ENCODE peak calls at places on chromosomes 6 and 20, in nine cellular contexts. H, Z, W, N, K, P, Q, J and M are unnamed samples. For H3K36me3, the result is how much of the 10 kb centered on the place peaks cover.

GRCh38 chr6:18362058-18362561 is 25.0 kb upstream of the RNF144B start:
- DNase-seq in H (no peak), Z (no peak), W (peak), N (no peak), K (no peak), P (no peak), Q (no peak), J (no peak), M (peak)

GRCh38 chr20:60172306-60172984 is 214.2 kb downstream of the CDH26 start:
- DNase-seq in H (no peak), Z (no peak), W (no peak), N (no peak), K (no peak), P (no peak), Q (no peak), J (no peak), M (no peak)

GRCh38 chr6:137978252-137978896 is 111.3 kb downstream of the TNFAIP3 start:
- DNase-seq in H (peak), Z (no peak), W (no peak), N (no peak), K (no peak), P (no peak), Q (no peak), J (peak), M (peak)

GRCh38 chr20:24879875-24880274 is 69.2 kb upstream of the CST7 start:
- DNase-seq in H (no peak), Z (no peak), W (no peak), N (no peak), K (no peak), P (no peak), Q (no peak), J (no peak), M (no peak)

GRCh38 chr6:21733311-21733710 is 139.8 kb downstream of the SOX4 start:
- DNase-seq in H (no peak), Z (no peak), W (peak), N (no peak), K (no peak), P (no peak), Q (no peak), J (no peak), M (no peak)

GRCh38 chr6:112180095-112180820 is 74.1 kb downstream of the LAMA4 start:
- DNase-seq in H (peak), Z (peak), W (peak), N (no peak), K (no peak), P (no peak), Q (peak), J (peak), M (peak)

GRCh38 chr20:20710847-20711315 is 1.6 kb downstream of the RALGAPA2 start:
- DNase-seq in H (peak), Z (no peak), W (no peak), N (no peak), K (peak), P (peak), Q (no peak), J (no peak), M (peak)

GRCh38 chr6:143676437-143677045 is 1.2 kb upstream of the PHACTR2 start:
- DNase-seq in H (no peak), Z (no peak), W (no peak), N (no peak), K (no peak), P (no peak), Q (peak), J (no peak), M (no peak)

GRCh38 chr6:85033547-85033946 is 269.1 kb upstream of the TBX18 start:
- DNase-seq in H (no peak), Z (no peak), W (no peak), N (no peak), K (no peak), P (no peak), Q (no peak), J (no peak), M (no peak)

GRCh38 chr6:74057326-74057725 is 361.3 kb downstream of the CD109 start:
- DNase-seq in H (no peak), Z (no peak), W (peak), N (no peak), K (no peak), P (no peak), Q (no peak), J (no peak), M (no peak)

GRCh38 chr20:3679749-3680700 is 1.8 kb downstream of the ADAM33 start:
- DNase-seq in H (peak), Z (no peak), W (peak), N (no peak), K (no peak), P (no peak), Q (peak), J (no peak), M (no peak)

GRCh38 chr6:151493495-151494234 is at the start of gene CCDC170:
- DNase-seq in H (peak), Z (peak), W (no peak), N (no peak), K (peak), P (peak), Q (peak), J (no peak), M (no peak)

DNA sequence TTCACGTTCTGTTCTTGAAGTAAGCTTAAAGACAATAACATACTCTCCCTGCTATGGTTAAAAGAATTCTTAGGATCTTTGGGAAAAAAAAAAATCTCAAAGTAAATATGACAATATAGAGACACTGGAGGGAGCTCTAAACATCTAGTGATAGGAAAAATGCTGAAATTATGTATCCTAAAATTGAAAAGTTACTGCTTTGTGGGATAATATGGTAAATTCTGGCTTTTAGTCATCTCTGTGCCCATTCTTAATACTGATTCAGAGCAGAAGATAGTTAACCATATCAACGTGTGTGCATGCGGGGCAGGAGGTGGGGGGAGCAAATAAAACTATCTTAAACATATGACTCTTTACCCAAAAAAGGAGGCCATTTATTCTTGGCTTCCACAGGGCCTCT is 165.4 kb downstream of the GMPR start:
- DNase-seq in H (no peak), Z (no peak), W (peak), N (no peak), K (no peak), P (no peak), Q (no peak), J (no peak), M (no peak)
- TF ChIP-seq CTCF in H (no peak), Z (peak), W (peak), N (no peak), K (no peak), P (no peak), Q (no peak), J (peak), M (no peak)

DNA sequence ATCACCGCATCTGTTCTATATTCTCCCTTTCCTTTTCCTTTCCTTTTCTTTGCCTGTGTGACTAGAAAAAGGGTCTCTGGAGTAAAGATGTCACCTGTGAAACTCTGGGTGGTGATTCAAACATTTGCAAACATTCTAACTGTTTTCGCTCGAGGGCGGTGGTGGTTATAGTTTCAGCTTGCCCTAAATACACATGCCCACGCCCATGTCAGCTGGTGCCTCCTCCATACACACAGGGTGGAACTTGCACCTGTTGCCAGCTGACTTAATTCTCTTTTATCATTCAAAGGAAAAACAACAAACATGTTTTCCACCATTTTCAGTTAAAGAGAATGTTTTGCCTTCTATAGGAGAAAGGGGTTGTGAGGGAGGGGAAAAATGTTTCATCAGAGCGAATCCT is 381.9 kb upstream of the ARID1B start:
- DNase-seq in H (peak), Z (no peak), W (no peak), N (peak), K (no peak), P (no peak), Q (no peak), J (no peak), M (peak)
- H3K4me3 ChIP-seq in H (no peak), Z (no peak), W (no peak), N (peak), K (no peak), P (no peak), Q (no peak), J (no peak), M (no peak)

DNA sequence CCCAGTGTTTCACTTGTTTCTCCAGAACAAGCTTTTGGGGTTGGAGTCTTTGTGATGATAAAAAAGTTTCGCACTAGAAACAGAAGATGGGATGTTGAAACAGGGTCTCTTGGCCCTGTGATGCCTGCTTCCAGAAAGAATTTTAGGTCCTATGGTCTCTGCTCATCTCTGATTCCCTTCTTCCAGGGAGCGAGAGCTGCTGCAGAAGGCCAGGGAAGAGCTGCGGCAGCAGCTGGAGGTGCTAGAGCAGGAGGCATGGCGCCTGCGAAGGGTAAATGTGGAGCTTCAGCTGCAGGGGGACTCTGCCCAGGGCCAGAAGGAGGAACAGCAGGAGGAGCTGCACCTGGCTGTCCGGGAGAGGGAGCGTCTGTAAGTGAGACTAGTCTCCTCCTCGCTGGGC is 18.3 kb downstream of the CEP250 start:
- DNase-seq in H (no peak), Z (no peak), W (no peak), N (no peak), K (no peak), P (no peak), Q (no peak), J (no peak), M (no peak)
- H3K36me3 ChIP-seq in H (under half), Z (half or more), W (under half), N (under half), K (under half), P (half or more), Q (under half), J (half or more), M (under half)

GRCh38 chr6:35566794-35567193 is 54.1 kb upstream of the TULP1 start:
- DNase-seq in H (no peak), Z (no peak), W (no peak), N (no peak), K (no peak), P (no peak), Q (peak), J (no peak), M (no peak)

GRCh38 chr6:35573495-35574110 is 60.9 kb upstream of the TULP1 start:
- DNase-seq in H (no peak), Z (no peak), W (peak), N (no peak), K (no peak), P (no peak), Q (no peak), J (no peak), M (no peak)

GRCh38 chr6:35564733-35565132 is 52.0 kb upstream of the TULP1 start:
- DNase-seq in H (no peak), Z (no peak), W (no peak), N (no peak), K (no peak), P (no peak), Q (no peak), J (no peak), M (no peak)

GRCh38 chr6:35568967-35569606 is 56.4 kb upstream of the TULP1 start:
- DNase-seq in H (peak), Z (no peak), W (no peak), N (peak), K (peak), P (peak), Q (peak), J (no peak), M (no peak)
- TF ChIP-seq CTCF in H (peak), Z (peak), W (peak), N (peak), K (peak), P (peak), Q (peak), J (peak), M (peak)

DNA sequence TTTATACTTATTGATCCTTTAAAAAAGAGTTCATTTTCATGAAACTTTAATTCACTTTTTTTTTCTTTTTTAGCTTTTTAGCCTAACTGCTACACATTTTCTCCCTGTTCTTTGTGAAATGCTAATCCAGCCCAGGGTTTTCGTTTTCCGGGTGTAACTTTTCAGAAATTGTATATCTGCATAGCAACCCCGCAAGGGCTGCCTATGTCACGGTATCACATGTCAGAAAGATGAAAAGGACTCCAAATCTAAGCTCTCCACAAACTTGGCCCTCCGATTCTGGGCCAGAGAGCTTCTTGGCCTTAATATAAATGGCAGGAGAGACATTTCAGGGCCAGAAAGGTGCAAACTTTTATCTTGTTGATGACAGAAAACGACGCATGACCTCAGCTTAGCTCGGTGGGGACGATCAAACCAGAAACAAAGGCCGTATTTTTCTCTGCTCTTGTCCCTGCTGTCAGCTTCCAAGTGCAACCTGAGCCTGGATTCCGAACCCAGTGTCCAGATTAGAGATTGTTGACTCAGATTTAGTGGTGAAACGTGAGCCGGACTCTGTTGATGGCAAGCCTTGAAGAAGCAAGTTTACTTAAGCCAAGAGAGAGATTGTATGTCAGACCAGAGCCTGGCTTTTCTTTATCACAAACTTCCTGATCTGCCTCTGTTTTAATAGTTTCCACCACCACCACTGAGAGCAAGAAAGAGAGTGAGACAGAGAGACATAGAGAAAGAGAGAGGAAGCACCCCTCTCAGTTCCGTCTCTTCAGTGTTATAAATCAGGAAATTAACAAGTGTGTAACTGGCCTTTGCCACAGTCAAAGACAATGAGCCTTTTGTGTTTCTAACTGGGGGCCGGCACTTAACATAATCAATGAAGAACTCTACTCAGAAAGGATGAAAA is 157.8 kb downstream of the SCML4 start:
- DNase-seq in H (no peak), Z (no peak), W (peak), N (no peak), K (no peak), P (no peak), Q (no peak), J (no peak), M (peak)
- H3K4me3 ChIP-seq in H (no peak), Z (no peak), W (no peak), N (no peak), K (no peak), P (no peak), Q (no peak), J (no peak), M (no peak)

GRCh38 chr6:89657445-89658158 is 19.1 kb upstream of the LYRM2 start:
- DNase-seq in H (no peak), Z (no peak), W (no peak), N (no peak), K (no peak), P (no peak), Q (no peak), J (no peak), M (no peak)
- H3K36me3 ChIP-seq in H (under half), Z (half or more), W (under half), N (under half), K (under half), P (half or more), Q (under half), J (half or more), M (under half)

GRCh38 chr6:158410784-158411183 is 98.5 kb downstream of the TULP4 start:
- DNase-seq in H (no peak), Z (no peak), W (no peak), N (no peak), K (no peak), P (no peak), Q (no peak), J (no peak), M (no peak)
- TF ChIP-seq CTCF in H (no peak), Z (no peak), W (no peak), N (no peak), K (no peak), P (no peak), Q (no peak), J (no peak), M (no peak)

GRCh38 chr6:47479874-47480273 is 2.3 kb downstream of the CD2AP start:
- DNase-seq in H (no peak), Z (no peak), W (no peak), N (no peak), K (no peak), P (no peak), Q (no peak), J (no peak), M (no peak)
- H3K4me3 ChIP-seq in H (peak), Z (peak), W (no peak), N (peak), K (no peak), P (peak), Q (peak), J (no peak), M (peak)